ENCODE peak calls at places on chromosomes 13 and 19, in five cellular contexts. B is psoas muscle, O is NCI-H1105 treated with DMSO at 0.1 percent for 48 hours, J is NCI-H1092 treated with DMSO at 0.1 percent for 48 hours, V is GM18507. W is an unnamed sample.

GRCh38 chr13:99386911-99387788 is 80.0 kb upstream of the GPR183 start:
- DNase-seq in B (peak; percentile 69), V (peak; percentile 64), O (no peak), J (no peak), W (peak; percentile 49)

GRCh38 chr19:38816131-38816750 is 3.5 kb upstream of the LGALS4 start:
- DNase-seq in O (no peak), J (no peak), V (no peak), B (no peak), W (no peak)

GRCh38 chr19:21900401-21900800 is 64.4 kb upstream of the ZNF43 start:
- DNase-seq in B (no peak), O (no peak), V (no peak), J (no peak), W (peak; percentile 49)

GRCh38 chr13:94114166-94114565 is 365.3 kb downstream of the DCT start:
- DNase-seq in O (no peak), B (no peak), J (no peak), V (no peak), W (no peak)

GRCh38 chr13:110262944-110263343 is 44.0 kb downstream of the COL4A1 start:
- DNase-seq in O (no peak), J (no peak), B (no peak), V (no peak), W (no peak)

GRCh38 chr13:90302113-90302512 is 1045.4 kb upstream of the MIR17HG start:
- DNase-seq in V (no peak), B (no peak), J (no peak), O (no peak), W (peak; percentile 4)

GRCh38 chr19:10861118-10861651 is 10.2 kb upstream of the CARM1 start:
- DNase-seq in V (no peak), J (no peak), O (no peak), B (no peak), W (no peak)

GRCh38 chr13:109671919-109672318 is 114.5 kb downstream of the IRS2 start:
- DNase-seq in J (no peak), B (no peak), O (no peak), V (no peak), W (no peak)

GRCh38 chr13:23159587-23160240 is 21.1 kb upstream of the SGCG start:
- DNase-seq in V (no peak), J (no peak), B (no peak), O (no peak), W (no peak)